ENCODE peak calls at places on chromosome 22, in five cellular contexts. R is posterior vena cava; A is NCI-H2227 treated with DMSO at 0.1 percent for 48 hours; O is activated CD8-positive, alpha-beta memory T cell treated with anti-CD3 and anti-CD28 coated beads for 48 hours; J is adrenal gland. F is an unnamed sample.

GRCh38 chr22:22761606-22761962 is 117.2 kb downstream of the GGTLC2 start:
- DNase-seq in R (no peak), O (no peak), A (no peak), J (no peak), F (no peak)

GRCh38 chr22:48559647-48560388 is 1267.9 kb downstream of the BRD1 start:
- DNase-seq in J (no peak), R (no peak), A (no peak), O (no peak), F (no peak)

GRCh38 chr22:26846645-26847044 is 189.3 kb downstream of the MIAT start:
- DNase-seq in A (no peak), J (no peak), O (no peak), R (no peak), F (no peak)

GRCh38 chr22:45997775-45998637 is 21.0 kb upstream of the WNT7B start:
- DNase-seq in O (no peak), J (no peak), A (no peak), R (peak), F (no peak)

GRCh38 chr22:21688706-21689381 is 23.0 kb downstream of the PPIL2 start:
- DNase-seq in O (no peak), J (no peak), A (no peak), R (peak), F (no peak)

GRCh38 chr22:32044913-32045312 is 1.9 kb downstream of the SLC5A1 start:
- DNase-seq in R (no peak), J (no peak), A (no peak), O (no peak), F (no peak)

GRCh38 chr22:45738206-45738605 is 66.6 kb downstream of the ATXN10 start:
- DNase-seq in R (no peak), O (no peak), A (no peak), J (no peak), F (no peak)

GRCh38 chr22:21933899-21934298 is 18.7 kb downstream of the PPM1F start:
- DNase-seq in A (no peak), O (no peak), J (no peak), R (peak), F (no peak)

GRCh38 chr22:49788492-49788891 is 39.2 kb downstream of the BRD1 start:
- DNase-seq in J (peak), R (peak), O (no peak), A (no peak), F (no peak)

GRCh38 chr22:46055851-46056168 is 78.8 kb upstream of the WNT7B start:
- DNase-seq in J (no peak), A (no peak), O (no peak), R (no peak), F (no peak)

GRCh38 chr22:36166086-36166485 is 5.5 kb upstream of the APOL3 start:
- DNase-seq in A (no peak), O (no peak), R (no peak), J (no peak), F (no peak)

GRCh38 chr22:20546541-20546950 is 39.1 kb downstream of the MED15 start:
- DNase-seq in A (no peak), J (no peak), O (no peak), R (peak), F (no peak)

GRCh38 chr22:43315687-43316217 is 27.4 kb downstream of the SCUBE1 start:
- DNase-seq in R (no peak), A (no peak), O (no peak), J (no peak), F (no peak)

GRCh38 chr22:46064966-46065666 is 85.2 kb upstream of the PPARA start:
- DNase-seq in A (no peak), O (no peak), J (no peak), R (peak), F (no peak)

GRCh38 chr22:24465566-24465965 is 29.6 kb upstream of the UPB1 start:
- DNase-seq in O (no peak), A (no peak), R (no peak), J (no peak), F (no peak)

GRCh38 chr22:31477329-31477728 is 12.3 kb downstream of the EIF4ENIF1 start:
- DNase-seq in J (no peak), A (no peak), R (no peak), O (no peak), F (no peak)

GRCh38 chr22:22754268-22754657 is 109.8 kb downstream of the GGTLC2 start:
- DNase-seq in R (no peak), J (no peak), A (no peak), O (no peak), F (no peak)

GRCh38 chr22:24810043-24810749 is 4.2 kb downstream of the SGSM1 start:
- DNase-seq in O (no peak), R (no peak), J (no peak), A (peak), F (peak)

GRCh38 chr22:19040581-19041402 is 81.4 kb downstream of the DGCR2 start:
- DNase-seq in J (no peak), R (peak), O (no peak), A (no peak), F (no peak)

GRCh38 chr22:26174280-26174679 is 5.0 kb downstream of the SEZ6L start:
- DNase-seq in A (peak), O (no peak), R (no peak), J (no peak), F (peak)

GRCh38 chr22:30247974-30248373 is 1.4 kb upstream of the LIF start:
- DNase-seq in A (no peak), R (no peak), J (no peak), O (no peak), F (no peak)

GRCh38 chr22:29194269-29194668 is 11.4 kb upstream of the EMID1 start:
- DNase-seq in J (no peak), A (no peak), O (no peak), R (no peak), F (no peak)

GRCh38 chr22:33544707-33545106 is 375.6 kb downstream of the LARGE1 start:
- DNase-seq in J (no peak), R (no peak), A (no peak), O (no peak), F (no peak)

GRCh38 chr22:40014661-40015255 is 20.0 kb downstream of the FAM83F start:
- DNase-seq in A (no peak), R (no peak), J (no peak), O (no peak), F (no peak)

GRCh38 chr22:45430871-45431270 is 17.4 kb downstream of the RIBC2 start:
- DNase-seq in O (no peak), J (no peak), A (no peak), R (peak), F (no peak)

GRCh38 chr22:30694171-30694637 is 470 bp upstream of the OSBP2 start:
- DNase-seq in J (peak), R (peak), O (peak), A (peak), F (peak)

GRCh38 chr22:36405671-36406070 is 17.9 kb upstream of the MYH9 start:
- DNase-seq in A (no peak), R (no peak), O (no peak), J (peak), F (no peak)

GRCh38 chr22:23008887-23009286 is 61.4 kb upstream of the GNAZ start:
- DNase-seq in R (no peak), O (no peak), J (no peak), A (no peak), F (no peak)

GRCh38 chr22:19361501-19362103 is 69.9 kb downstream of the HIRA start:
- DNase-seq in A (no peak), J (no peak), R (no peak), O (no peak), F (no peak)

GRCh38 chr22:29346659-29347058 is 31.2 kb upstream of the RASL10A start:
- DNase-seq in A (no peak), R (no peak), O (no peak), J (no peak), F (no peak)

GRCh38 chr22:21573750-21574494 is 6.4 kb downstream of the UBE2L3 start:
- DNase-seq in J (no peak), O (no peak), R (no peak), A (no peak), F (no peak)